ENCODE peak calls at places on chromosomes 1 and 21, in five cellular contexts. Z is H9, F is HFFc6, P is ovary, A is sigmoid colon. J is an unnamed sample.

GRCh38 chr21:28579986-28580550 is 412.6 kb downstream of the LTN1 start:
- DNase-seq in Z (peak; percentile 55), F (no peak), P (no peak), A (no peak), J (no peak)

GRCh38 chr1:186710696-186711095 is 30.5 kb upstream of the PTGS2 start:
- DNase-seq in Z (no peak), F (no peak), P (no peak), A (no peak), J (no peak)

GRCh38 chr1:32339363-32339978 is 3.4 kb upstream of the MARCKSL1 start:
- DNase-seq in Z (no peak), F (peak; percentile 54), P (peak; percentile 14), A (no peak), J (no peak)

GRCh38 chr1:8378202-8378601 is 60.3 kb downstream of the SLC45A1 start:
- DNase-seq in Z (no peak), F (no peak), P (no peak), A (peak; percentile 77), J (no peak)

GRCh38 chr1:228246216-228246900 is 38.5 kb downstream of the OBSCN start:
- DNase-seq in Z (no peak), F (no peak), P (no peak), A (no peak), J (no peak)

GRCh38 chr1:170634293-170634692 is 29.6 kb upstream of the PRRX1 start:
- DNase-seq in Z (no peak), F (peak; percentile 93), P (no peak), A (no peak), J (no peak)

GRCh38 chr1:172163479-172164215 is 256.8 kb upstream of the C1orf105 start:
- DNase-seq in Z (no peak), F (peak; percentile 22), P (no peak), A (no peak), J (no peak)

GRCh38 chr1:200771625-200772555 is 33.2 kb downstream of the CAMSAP2 start:
- DNase-seq in Z (no peak), F (no peak), P (no peak), A (no peak), J (no peak)

GRCh38 chr1:199009447-199009846 is 370.6 kb downstream of the PTPRC start:
- DNase-seq in Z (no peak), F (no peak), P (no peak), A (no peak), J (no peak)

GRCh38 chr1:25039229-25039628 is 109.2 kb upstream of the RUNX3 start:
- DNase-seq in Z (no peak), F (peak; percentile 12), P (no peak), A (no peak), J (no peak)

GRCh38 chr1:13513885-13514546 is at the start of gene LRRC38:
- DNase-seq in Z (peak; percentile 71), F (no peak), P (no peak), A (no peak), J (peak; percentile 52)

GRCh38 chr21:15682182-15682895 is 47.4 kb upstream of the USP25 start:
- DNase-seq in Z (no peak), F (peak; percentile 30), P (no peak), A (no peak), J (no peak)

GRCh38 chr1:9293512-9294439 is 1.1 kb downstream of the SPSB1 start:
- DNase-seq in Z (no peak), F (peak; percentile 18), P (no peak), A (no peak), J (peak; percentile 54)

GRCh38 chr1:117686907-117687306 is 81.1 kb downstream of the TENT5C start:
- DNase-seq in Z (no peak), F (peak; percentile 20), P (peak; percentile 68), A (no peak), J (no peak)

GRCh38 chr1:84497631-84498278 is 8.4 kb upstream of the SPATA1 start:
- DNase-seq in Z (no peak), F (no peak), P (no peak), A (no peak), J (no peak)

GRCh38 chr1:97186381-97186780 is 464.8 kb downstream of the PTBP2 start:
- DNase-seq in Z (peak; percentile 40), F (no peak), P (no peak), A (no peak), J (no peak)
- TF ChIP-seq CTCF in Z (peak; percentile 57), F (peak; percentile 63), P (no peak), A (no peak), J (no peak)

GRCh38 chr1:204130989-204131892 is 20.6 kb downstream of the ETNK2 start:
- DNase-seq in Z (no peak), F (peak; percentile 90), P (peak; percentile 87), A (no peak), J (no peak)
- TF ChIP-seq CTCF in Z (peak; percentile 28), F (peak; percentile 68), P (no peak), A (no peak), J (no peak)

DNA sequence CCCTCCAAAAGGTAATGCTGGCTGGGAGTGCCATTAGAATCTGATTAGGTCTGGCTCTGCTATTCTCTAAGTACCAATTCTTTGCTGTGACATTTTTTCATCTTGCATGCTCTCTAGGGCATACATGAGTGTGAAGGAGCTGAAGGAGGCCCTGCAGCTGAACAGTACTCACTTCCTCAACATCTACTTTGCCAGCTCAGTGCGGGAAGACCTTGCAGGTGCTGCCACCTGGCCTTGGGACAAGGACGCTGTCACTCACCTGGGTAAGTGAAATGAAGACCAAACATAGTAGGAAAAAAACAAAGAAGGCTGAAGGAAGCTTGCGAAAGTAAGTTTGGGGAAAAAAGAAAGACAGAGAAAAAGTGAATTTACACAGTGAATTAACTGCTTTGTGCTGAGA is 207.9 kb downstream of the PAPPA2 start:
- DNase-seq in Z (peak; percentile 49), F (no peak), P (no peak), A (no peak), J (no peak)
- TF ChIP-seq CTCF in Z (peak; percentile 45), F (no peak), P (no peak), A (no peak), J (no peak)

GRCh38 chr1:76010802-76011201 is 63.7 kb upstream of the ST6GALNAC3 start:
- DNase-seq in Z (no peak), F (no peak), P (no peak), A (no peak), J (no peak)
- TF ChIP-seq CTCF in Z (no peak), F (no peak), P (no peak), A (no peak), J (no peak)

DNA sequence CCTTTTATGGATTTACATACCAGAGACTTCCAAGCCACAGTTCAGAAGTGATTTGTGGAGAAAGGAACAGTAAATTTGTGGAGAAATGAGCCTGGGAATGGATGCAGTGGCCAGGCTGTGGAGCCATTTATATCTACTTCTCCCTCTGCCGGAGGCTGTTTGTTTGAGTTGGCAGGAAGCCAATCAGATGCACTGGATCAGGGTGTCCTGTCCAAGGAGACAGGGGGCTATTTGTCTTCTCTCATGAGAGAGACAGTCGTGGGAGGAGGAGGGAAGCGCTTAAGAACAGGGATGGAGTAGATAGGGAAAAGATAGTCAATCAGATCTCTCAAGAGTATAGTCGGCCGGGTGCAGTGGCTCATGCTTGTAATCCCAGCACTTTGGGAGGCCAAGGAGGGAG is 2.8 kb upstream of the HAPLN2 start:
- DNase-seq in Z (no peak), F (peak; percentile 62), P (no peak), A (peak; percentile 85), J (no peak)
- TF ChIP-seq CTCF in Z (no peak), F (peak; percentile 30), P (no peak), A (no peak), J (no peak)

DNA sequence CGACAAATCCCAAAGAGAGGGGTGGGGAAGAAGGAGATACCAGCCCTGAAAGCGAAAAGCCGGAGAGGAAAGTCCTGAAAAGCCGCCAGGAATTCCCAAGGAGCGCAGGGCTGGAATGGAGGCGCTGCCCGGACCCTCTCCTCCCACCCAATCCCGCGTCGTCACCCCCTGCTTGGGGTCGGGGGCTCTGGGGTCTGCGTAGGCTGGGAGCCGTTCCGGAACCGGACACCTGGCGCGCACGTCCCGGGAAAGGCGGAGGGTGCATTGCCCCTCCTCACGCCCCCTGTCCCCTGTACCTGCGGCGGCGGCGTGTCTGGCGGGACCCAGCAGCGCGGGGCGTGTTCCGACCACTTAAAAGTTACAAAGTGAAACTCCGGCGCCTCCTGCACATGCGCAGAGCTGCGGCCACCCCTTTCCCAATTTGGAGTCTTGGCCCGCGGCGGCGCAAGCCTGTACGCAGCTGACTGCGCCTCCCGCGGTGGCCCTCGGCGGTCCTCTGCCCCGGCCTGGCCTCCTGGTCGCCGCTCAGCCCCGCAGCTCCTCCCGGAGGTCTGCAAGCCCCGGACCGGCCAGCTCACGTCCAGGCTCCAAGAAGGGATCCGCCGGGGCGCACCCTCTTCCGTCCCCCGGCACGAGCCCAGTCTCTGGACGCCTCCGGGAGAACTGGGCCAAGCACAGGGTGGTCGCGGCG is at the start of gene TMEM63A:
- DNase-seq in Z (peak; percentile 91), F (peak; percentile 78), P (peak; percentile 93), A (peak; percentile 98), J (peak; percentile 69)
- TF ChIP-seq CTCF in Z (peak; percentile 38), F (peak; percentile 58), P (peak; percentile 58), A (no peak), J (no peak)

GRCh38 chr1:35857830-35858229 is 25.2 kb upstream of the AGO1 start:
- DNase-seq in Z (no peak), F (peak; percentile 13), P (no peak), A (no peak), J (no peak)

GRCh38 chr1:35851175-35851869 is 31.7 kb upstream of the AGO1 start:
- DNase-seq in Z (no peak), F (peak; percentile 29), P (peak; percentile 12), A (no peak), J (no peak)

GRCh38 chr1:35856964-35857363 is 26.0 kb upstream of the AGO1 start:
- DNase-seq in Z (no peak), F (no peak), P (no peak), A (no peak), J (no peak)

GRCh38 chr1:35852241-35852640 is 30.8 kb upstream of the AGO1 start:
- DNase-seq in Z (no peak), F (no peak), P (no peak), A (no peak), J (no peak)

GRCh38 chr1:35855016-35855700 is 27.9 kb upstream of the AGO1 start:
- DNase-seq in Z (peak; percentile 35), F (no peak), P (no peak), A (no peak), J (no peak)
- TF ChIP-seq CTCF in Z (peak; percentile 49), F (peak; percentile 20), P (no peak), A (no peak), J (no peak)

GRCh38 chr1:209534496-209535250 is 48.8 kb upstream of the CAMK1G start:
- DNase-seq in Z (peak; percentile 44), F (no peak), P (no peak), A (no peak), J (no peak)
- TF ChIP-seq CTCF in Z (peak; percentile 39), F (no peak), P (no peak), A (no peak), J (no peak)

GRCh38 chr1:55038552-55038838 is 853 bp upstream of the PCSK9 start:
- DNase-seq in Z (no peak), F (no peak), P (no peak), A (no peak), J (no peak)

GRCh38 chr1:55034476-55035133 is 4.7 kb upstream of the PCSK9 start:
- DNase-seq in Z (no peak), F (no peak), P (no peak), A (no peak), J (no peak)

GRCh38 chr1:55037733-55038551 is 1.4 kb upstream of the PCSK9 start:
- DNase-seq in Z (no peak), F (no peak), P (no peak), A (no peak), J (no peak)

GRCh38 chr1:55033215-55033614 is 6.1 kb upstream of the PCSK9 start:
- DNase-seq in Z (no peak), F (no peak), P (no peak), A (no peak), J (no peak)

GRCh38 chr1:55035904-55036303 is 3.4 kb upstream of the PCSK9 start:
- DNase-seq in Z (no peak), F (no peak), P (no peak), A (no peak), J (no peak)
- TF ChIP-seq CTCF in Z (peak; percentile 44), F (peak; percentile 32), P (no peak), A (no peak), J (no peak)

J was measured in glutamatergic neuron.